ENCODE peak calls at places on chromosomes 16 and 17, in seven cellular contexts. H, J, P, W, G, V and I are unnamed samples.

GRCh38 chr17:8408371-8408770 is 10.7 kb upstream of the RNF222 start:
- DNase-seq in W (no peak), P (no peak), V (no peak), H (no peak), J (no peak), G (no peak), I (no peak)

GRCh38 chr17:34692932-34693331 is 113.5 kb downstream of the TMEM132E start:
- DNase-seq in V (no peak), J (no peak), W (no peak), G (no peak), H (no peak), P (no peak), I (no peak)

GRCh38 chr17:56594528-56595418 is 1.3 kb downstream of the NOG start:
- DNase-seq in V (peak), W (peak), H (no peak), P (no peak), J (no peak), G (peak), I (no peak)

GRCh38 chr16:30049871-30050270 is 15.7 kb upstream of the ALDOA start:
- DNase-seq in J (no peak), W (no peak), V (no peak), P (no peak), G (no peak), H (no peak), I (no peak)

GRCh38 chr17:36691606-36692005 is 90.2 kb downstream of the MRM1 start:
- DNase-seq in J (no peak), W (peak), H (no peak), P (no peak), V (no peak), G (no peak), I (no peak)

GRCh38 chr17:42817866-42818265 is 6.2 kb downstream of the BECN1 start:
- DNase-seq in H (peak), P (no peak), G (no peak), J (peak), W (no peak), V (no peak), I (no peak)

GRCh38 chr17:15918261-15918660 is 26.7 kb upstream of the ADORA2B start:
- DNase-seq in V (no peak), P (no peak), W (no peak), G (no peak), J (no peak), H (no peak), I (no peak)

GRCh38 chr16:54602666-54603065 is 316.1 kb upstream of the IRX3 start:
- DNase-seq in H (no peak), J (no peak), V (no peak), G (no peak), P (no peak), W (no peak), I (no peak)

GRCh38 chr17:78484300-78485159 is 92.7 kb downstream of the DNAH17 start:
- DNase-seq in G (peak), W (peak), P (no peak), V (peak), H (no peak), J (peak), I (no peak)